ENCODE peak calls at places on chromosomes 7 and 10, in four cellular contexts. I is fibroblast of the aortic adventitia, V is Caco-2, F is WTC11. T is an unnamed sample.

GRCh38 chr10:120456143-120456625 is 843 bp upstream of the PLPP4 start:
- DNase-seq in F (peak), I (no peak), V (no peak), T (no peak)

GRCh38 chr7:16420329-16420648 is 1.0 kb downstream of the CRPPA start:
- DNase-seq in F (no peak), V (no peak), I (no peak), T (no peak)

GRCh38 chr7:155583636-155584035 is 37.3 kb upstream of the CNPY1 start:
- DNase-seq in I (no peak), V (no peak), F (no peak), T (no peak)

GRCh38 chr7:25002826-25003225 is 22.8 kb upstream of the OSBPL3 start:
- DNase-seq in F (no peak), I (no peak), V (no peak), T (no peak)

GRCh38 chr7:73999664-74000420 is 28.1 kb upstream of the ELN start:
- DNase-seq in I (peak), F (no peak), V (no peak), T (peak)

GRCh38 chr10:94232711-94233383 is 129.9 kb downstream of the NOC3L start:
- DNase-seq in F (no peak), V (no peak), I (no peak), T (peak)

GRCh38 chr7:44494960-44495359 is 4.5 kb upstream of the NUDCD3 start:
- DNase-seq in V (no peak), F (no peak), I (no peak), T (no peak)

GRCh38 chr7:33501368-33501767 is 372.0 kb downstream of the BBS9 start:
- DNase-seq in F (no peak), V (no peak), I (peak), T (no peak)

GRCh38 chr7:77430927-77431326 is 14.8 kb upstream of the GSAP start:
- DNase-seq in F (no peak), I (no peak), V (no peak), T (no peak)

GRCh38 chr10:43235070-43235900 is 31.6 kb downstream of the RASGEF1A start:
- DNase-seq in I (no peak), V (no peak), F (peak), T (no peak)

GRCh38 chr7:47454961-47455871 is 126.7 kb downstream of the TNS3 start:
- DNase-seq in F (no peak), I (no peak), V (no peak), T (no peak)

GRCh38 chr7:111931016-111931517 is 275.1 kb downstream of the DOCK4 start:
- DNase-seq in V (no peak), I (peak), F (no peak), T (peak)

GRCh38 chr10:44068716-44069482 is 316.0 kb downstream of the CXCL12 start:
- DNase-seq in I (peak), F (no peak), V (no peak), T (no peak)

GRCh38 chr7:83429493-83429892 is 219.4 kb downstream of the SEMA3E start:
- DNase-seq in F (peak), I (no peak), V (no peak), T (no peak)

GRCh38 chr10:104026762-104027161 is 58.9 kb downstream of the COL17A1 start:
- DNase-seq in V (no peak), F (no peak), I (no peak), T (no peak)

GRCh38 chr10:124345521-124345920 is 73.2 kb downstream of the OAT start:
- DNase-seq in I (no peak), F (no peak), V (no peak), T (no peak)

GRCh38 chr10:80416401-80417098 is 8.2 kb downstream of the PRXL2A start:
- DNase-seq in I (peak), V (no peak), F (peak), T (peak)

GRCh38 chr10:62075414-62075813 is 173.9 kb downstream of the ARID5B start:
- DNase-seq in F (no peak), V (no peak), I (no peak), T (no peak)

GRCh38 chr10:85537561-85537960 is 829.0 kb downstream of the GRID1 start:
- DNase-seq in I (no peak), V (no peak), F (no peak), T (no peak)
- TF ChIP-seq CTCF in I (no peak), V (no peak), F (no peak), T (no peak)

DNA sequence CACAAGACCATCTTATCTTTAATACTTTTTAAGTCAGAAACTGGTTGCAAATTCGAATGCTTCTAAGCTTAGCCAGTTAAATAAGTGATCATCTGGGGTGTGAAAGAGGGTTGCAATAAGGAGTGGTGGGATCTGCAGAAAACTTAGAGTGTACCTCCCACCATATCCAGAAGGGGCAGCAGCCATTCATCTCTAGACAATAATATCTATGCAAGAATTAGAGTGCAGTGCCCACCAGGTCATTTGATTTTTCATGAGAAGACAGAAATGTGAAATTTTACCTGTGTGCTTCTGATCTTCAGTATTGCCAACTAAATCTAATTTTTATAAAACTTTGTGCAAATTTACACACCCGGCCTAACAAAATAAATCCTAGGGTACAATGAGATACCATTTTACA is 127.2 kb upstream of the SP4 start:
- DNase-seq in I (no peak), V (peak), F (no peak), T (peak)
- TF ChIP-seq CTCF in I (no peak), V (no peak), F (no peak), T (peak)

GRCh38 chr10:131125511-131126225 is 185.9 kb downstream of the TCERG1L start:
- DNase-seq in F (no peak), I (no peak), V (no peak), T (no peak)
- TF ChIP-seq CTCF in F (no peak), I (no peak), V (no peak), T (no peak)

DNA sequence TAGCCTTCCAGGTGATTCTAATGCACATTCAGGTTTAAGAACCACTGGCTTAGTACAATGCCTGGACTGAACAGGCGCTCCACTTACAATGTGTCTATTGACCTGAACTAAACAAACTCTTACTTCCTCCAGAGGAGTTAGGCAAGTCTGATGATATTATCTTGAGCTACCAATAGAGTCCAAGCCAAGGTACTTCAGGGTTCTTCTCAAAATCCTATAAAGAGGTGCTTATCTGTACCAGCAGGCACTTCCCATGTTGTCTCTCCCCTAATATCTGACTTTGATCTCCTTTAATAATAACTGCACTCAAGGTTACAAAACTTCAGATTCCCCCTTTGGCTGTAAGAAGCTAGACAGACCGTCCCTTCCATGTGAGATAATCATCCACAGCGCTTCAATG is 157.0 kb upstream of the SVIL start:
- DNase-seq in V (no peak), I (no peak), F (no peak), T (no peak)
- TF ChIP-seq CTCF in V (no peak), I (no peak), F (no peak), T (no peak)

GRCh38 chr10:105063796-105064195 is 422.7 kb downstream of the SORCS3 start:
- DNase-seq in F (peak), V (peak), I (peak), T (peak)
- TF ChIP-seq CTCF in F (peak), V (peak), I (peak), T (peak)

GRCh38 chr10:128150045-128150493 is 23.8 kb upstream of the MKI67 start:
- DNase-seq in V (peak), I (peak), F (peak), T (peak)
- TF ChIP-seq CTCF in V (peak), I (peak), F (peak), T (peak)

DNA sequence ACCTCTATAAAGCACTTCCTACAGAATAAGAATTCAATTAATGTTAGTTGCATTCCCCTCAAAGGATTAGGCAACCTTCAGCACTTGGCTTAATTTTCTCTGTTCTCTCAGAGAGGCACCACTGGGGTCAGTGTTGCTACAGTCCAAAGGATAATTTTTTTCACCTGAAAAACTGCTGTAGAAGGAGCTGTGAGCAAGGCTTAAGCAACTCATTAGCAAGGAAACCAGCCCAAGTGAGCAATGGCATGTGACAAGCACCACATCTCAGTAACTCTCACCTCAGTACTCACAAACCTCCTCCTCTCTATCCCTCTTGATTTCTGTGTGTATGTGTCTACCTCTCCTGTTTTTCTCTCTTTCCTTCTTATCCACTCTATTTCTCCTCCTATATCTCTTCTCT is 55.9 kb downstream of the DGKI start:
- DNase-seq in V (no peak), I (peak), F (no peak), T (peak)
- TF ChIP-seq CTCF in V (no peak), I (no peak), F (no peak), T (no peak)

GRCh38 chr10:132163278-132163765 is 23.4 kb upstream of the DPYSL4 start:
- DNase-seq in V (peak), I (no peak), F (peak), T (no peak)
- TF ChIP-seq CTCF in V (peak), I (no peak), F (peak), T (no peak)

DNA sequence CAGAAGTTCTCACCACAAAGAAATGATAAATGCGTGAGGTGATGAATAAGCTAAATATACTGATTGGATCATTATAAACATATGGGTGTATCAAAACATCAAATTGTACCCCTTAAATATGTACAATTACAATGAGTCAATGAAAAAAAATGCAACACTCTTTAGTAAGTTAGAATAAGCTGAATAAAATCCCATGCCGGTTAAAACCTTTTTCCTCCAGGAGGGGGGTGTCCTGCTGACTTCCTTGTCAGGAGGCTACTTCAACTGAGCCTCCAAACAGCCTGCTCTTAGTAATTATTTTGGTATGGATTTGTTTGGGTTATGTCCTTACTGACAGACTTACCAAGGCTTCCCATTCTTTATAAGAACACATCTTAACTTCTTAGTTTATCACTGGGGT is 649.1 kb downstream of the INHBA start:
- DNase-seq in F (no peak), I (no peak), V (no peak), T (peak)
- TF ChIP-seq CTCF in F (no peak), I (no peak), V (no peak), T (peak)

GRCh38 chr7:87505557-87506242 is 30.2 kb upstream of the ABCB4 start:
- DNase-seq in F (no peak), I (no peak), V (no peak), T (no peak)

GRCh38 chr7:87510430-87510875 is 35.0 kb upstream of the ABCB4 start:
- DNase-seq in F (no peak), V (no peak), I (no peak), T (no peak)

GRCh38 chr7:87506243-87507180 is 31.0 kb upstream of the ABCB4 start:
- DNase-seq in V (no peak), F (no peak), I (peak), T (peak)

GRCh38 chr7:87505122-87505521 is 29.6 kb upstream of the ABCB4 start:
- DNase-seq in F (no peak), I (no peak), V (no peak), T (no peak)

GRCh38 chr7:87507446-87507845 is 32.0 kb upstream of the ABCB4 start:
- DNase-seq in F (no peak), V (peak), I (no peak), T (peak)
- TF ChIP-seq CTCF in F (peak), V (peak), I (no peak), T (peak)

T was measured in choroid plexus epithelial cell.